ENCODE peak calls at places on chromosomes 7 and 10, in four cellular contexts. D is GM12865, Z is SJSA1, X is GM06990. K is an unnamed sample.

GRCh38 chr7:133511708-133512107 is 258.8 kb downstream of the EXOC4 start:
- DNase-seq in X (no peak), Z (no peak), D (no peak), K (no peak)

GRCh38 chr7:121937224-121937623 is 64.3 kb downstream of the PTPRZ1 start:
- DNase-seq in X (no peak), D (no peak), Z (no peak), K (no peak)

GRCh38 chr7:32347244-32347828 is 142.8 kb downstream of the LSM5 start:
- DNase-seq in Z (no peak), X (no peak), D (peak; percentile 50), K (no peak)

GRCh38 chr7:42876182-42877068 is 35.4 kb downstream of the C7orf25 start:
- DNase-seq in X (no peak), Z (peak; percentile 59), D (peak; percentile 61), K (no peak)

GRCh38 chr7:95871078-95871848 is 98.9 kb downstream of the DYNC1I1 start:
- DNase-seq in Z (no peak), X (no peak), D (peak; percentile 60), K (no peak)

GRCh38 chr10:91462423-91462822 is 52.3 kb downstream of the HECTD2 start:
- DNase-seq in Z (no peak), X (no peak), D (no peak), K (no peak)

GRCh38 chr10:128050937-128051336 is 75.3 kb downstream of the MKI67 start:
- DNase-seq in Z (no peak), X (no peak), D (no peak), K (no peak)

GRCh38 chr10:115092258-115092554 is 959 bp upstream of the ATRNL1 start:
- DNase-seq in Z (no peak), X (no peak), D (no peak), K (no peak)

GRCh38 chr10:35540296-35541164 is 64.6 kb upstream of the GJD4 start:
- DNase-seq in Z (no peak), D (no peak), X (no peak), K (no peak)

GRCh38 chr10:28147706-28148105 is 148.8 kb upstream of the ODAD2 start:
- DNase-seq in D (no peak), X (no peak), Z (no peak), K (no peak)

GRCh38 chr7:1546909-1547776 is 8.9 kb downstream of the TMEM184A start:
- DNase-seq in Z (no peak), X (peak; percentile 15), D (no peak), K (no peak)

GRCh38 chr7:66198461-66198860 is 6.7 kb upstream of the TPST1 start:
- DNase-seq in X (no peak), Z (no peak), D (no peak), K (no peak)

GRCh38 chr10:52751337-52751736 is 21.2 kb downstream of the MBL2 start:
- DNase-seq in Z (no peak), X (no peak), D (no peak), K (no peak)

GRCh38 chr10:10609379-10609955 is 408.2 kb upstream of the CELF2 start:
- DNase-seq in Z (no peak), D (no peak), X (no peak), K (no peak)

GRCh38 chr10:93445978-93446720 is 36.0 kb downstream of the MYOF start:
- DNase-seq in D (no peak), Z (no peak), X (no peak), K (no peak)

GRCh38 chr7:154598405-154598804 is 404.5 kb downstream of the PAXIP1 start:
- DNase-seq in D (no peak), Z (no peak), X (no peak), K (no peak)

GRCh38 chr10:3813267-3813666 is 28.3 kb upstream of the KLF6 start:
- DNase-seq in Z (no peak), X (no peak), D (no peak), K (no peak)

GRCh38 chr7:17619194-17619818 is 320.9 kb downstream of the AHR start:
- DNase-seq in X (no peak), Z (no peak), D (no peak), K (no peak)

GRCh38 chr10:102802920-102803534 is 34.2 kb downstream of the CYP17A1 start:
- DNase-seq in Z (peak; percentile 75), X (no peak), D (peak; percentile 54), K (peak; percentile 38)

GRCh38 chr7:77450613-77451012 is 34.5 kb upstream of the GSAP start:
- DNase-seq in Z (no peak), D (no peak), X (no peak), K (no peak)

GRCh38 chr7:81501220-81501619 is 268.6 kb downstream of the HGF start:
- DNase-seq in Z (no peak), X (no peak), D (peak; percentile 9), K (no peak)

GRCh38 chr10:435397-435796 is 254.1 kb downstream of the DIP2C start:
- DNase-seq in D (no peak), Z (no peak), X (no peak), K (no peak)

GRCh38 chr7:42991913-42992576 is 59.9 kb downstream of the MRPL32 start:
- DNase-seq in Z (no peak), D (no peak), X (no peak), K (no peak)

GRCh38 chr10:85188770-85189484 is 860.5 kb downstream of the CCSER2 start:
- DNase-seq in Z (no peak), D (no peak), X (no peak), K (no peak)

GRCh38 chr10:120998782-120999285 is 147.7 kb downstream of the WDR11 start:
- DNase-seq in X (no peak), Z (peak; percentile 15), D (no peak), K (no peak)

GRCh38 chr10:130054021-130054420 is 56.6 kb downstream of the C10orf143 start:
- DNase-seq in D (no peak), X (no peak), Z (no peak), K (no peak)

GRCh38 chr10:77282163-77282562 is 355.4 kb downstream of the KCNMA1 start:
- DNase-seq in X (no peak), D (no peak), Z (no peak), K (no peak)

GRCh38 chr10:93417264-93417663 is 64.9 kb downstream of the MYOF start:
- DNase-seq in X (no peak), Z (no peak), D (no peak), K (no peak)

GRCh38 chr7:50209461-50210161 is 94.9 kb upstream of the IKZF1 start:
- DNase-seq in Z (no peak), D (no peak), X (no peak), K (no peak)

K was measured in GM12878.